ENCODE peak calls at places on chromosomes 2 and 18, in four cellular contexts. D is choroid plexus epithelial cell, X is A172, C is left ventricle myocardium superior. N is an unnamed sample.

GRCh38 chr2:42835577-42836371 is 43.4 kb upstream of the HAAO start:
- DNase-seq in D (peak), X (peak), C (no peak), N (peak)

GRCh38 chr2:10772868-10773215 is 39.7 kb downstream of the PDIA6 start:
- DNase-seq in D (no peak), X (no peak), C (no peak), N (no peak)

GRCh38 chr18:79396431-79397287 is 929 bp downstream of the NFATC1 start:
- DNase-seq in D (peak), X (no peak), C (peak), N (peak)

GRCh38 chr2:221601376-221601775 is 29.3 kb upstream of the EPHA4 start:
- DNase-seq in D (no peak), X (no peak), C (no peak), N (no peak)

GRCh38 chr18:37565138-37565984 is at the start of gene CELF4:
- DNase-seq in D (no peak), X (peak), C (no peak), N (peak)

GRCh38 chr2:113080134-113080533 is 12.4 kb downstream of the IL1F10 start:
- DNase-seq in D (peak), X (peak), C (no peak), N (peak)

GRCh38 chr18:26468931-26469340 is 79.4 kb downstream of the KCTD1 start:
- DNase-seq in D (peak), X (peak), C (no peak), N (peak)

GRCh38 chr2:101558740-101559508 is 84.0 kb upstream of the RFX8 start:
- DNase-seq in D (peak), X (no peak), C (no peak), N (peak)

N was measured in dermis blood vessel endothelial cell.